ENCODE peak calls at places on chromosome 10, in six cellular contexts. F is neuronal stem cell, D is trophoblast cell, H is IMR-90, T is H9, G is H1. B is an unnamed sample.

GRCh38 chr10:131748831-131749766 is 151.7 kb upstream of the PPP2R2D start:
- DNase-seq in F (no peak), D (no peak), H (no peak), T (no peak), G (no peak), B (no peak)

GRCh38 chr10:101617102-101617823 is 29.1 kb downstream of the DPCD start:
- DNase-seq in F (no peak), D (no peak), H (no peak), T (no peak), G (no peak), B (no peak)

GRCh38 chr10:44517635-44518034 is 132.7 kb upstream of the CXCL12 start:
- DNase-seq in F (no peak), D (peak), H (no peak), T (peak), G (peak), B (no peak)

GRCh38 chr10:62379394-62379793 is 5.2 kb downstream of the ZNF365 start:
- DNase-seq in F (no peak), D (no peak), H (no peak), T (no peak), G (no peak), B (no peak)

GRCh38 chr10:60661627-60662026 is 116.7 kb upstream of the CDK1 start:
- DNase-seq in F (no peak), D (peak), H (peak), T (no peak), G (no peak), B (peak)

GRCh38 chr10:32061440-32061839 is 5.2 kb upstream of the KIF5B start:
- DNase-seq in F (no peak), D (no peak), H (no peak), T (no peak), G (no peak), B (no peak)

GRCh38 chr10:57579926-57580325 is 687.8 kb downstream of the IPMK start:
- DNase-seq in F (peak), D (peak), H (peak), T (peak), G (no peak), B (peak)

GRCh38 chr10:116082211-116082610 is 190.8 kb downstream of the GFRA1 start:
- DNase-seq in F (no peak), D (no peak), H (peak), T (no peak), G (no peak), B (no peak)

GRCh38 chr10:131933016-131933694 is 32.3 kb downstream of the PPP2R2D start:
- DNase-seq in F (no peak), D (no peak), H (no peak), T (no peak), G (no peak), B (no peak)

GRCh38 chr10:15780353-15781135 is 60.8 kb upstream of the ITGA8 start:
- DNase-seq in F (no peak), D (peak), H (peak), T (no peak), G (no peak), B (no peak)

GRCh38 chr10:18582803-18583202 is 68.6 kb downstream of the NSUN6 start:
- DNase-seq in F (no peak), D (no peak), H (peak), T (no peak), G (no peak), B (peak)

DNA sequence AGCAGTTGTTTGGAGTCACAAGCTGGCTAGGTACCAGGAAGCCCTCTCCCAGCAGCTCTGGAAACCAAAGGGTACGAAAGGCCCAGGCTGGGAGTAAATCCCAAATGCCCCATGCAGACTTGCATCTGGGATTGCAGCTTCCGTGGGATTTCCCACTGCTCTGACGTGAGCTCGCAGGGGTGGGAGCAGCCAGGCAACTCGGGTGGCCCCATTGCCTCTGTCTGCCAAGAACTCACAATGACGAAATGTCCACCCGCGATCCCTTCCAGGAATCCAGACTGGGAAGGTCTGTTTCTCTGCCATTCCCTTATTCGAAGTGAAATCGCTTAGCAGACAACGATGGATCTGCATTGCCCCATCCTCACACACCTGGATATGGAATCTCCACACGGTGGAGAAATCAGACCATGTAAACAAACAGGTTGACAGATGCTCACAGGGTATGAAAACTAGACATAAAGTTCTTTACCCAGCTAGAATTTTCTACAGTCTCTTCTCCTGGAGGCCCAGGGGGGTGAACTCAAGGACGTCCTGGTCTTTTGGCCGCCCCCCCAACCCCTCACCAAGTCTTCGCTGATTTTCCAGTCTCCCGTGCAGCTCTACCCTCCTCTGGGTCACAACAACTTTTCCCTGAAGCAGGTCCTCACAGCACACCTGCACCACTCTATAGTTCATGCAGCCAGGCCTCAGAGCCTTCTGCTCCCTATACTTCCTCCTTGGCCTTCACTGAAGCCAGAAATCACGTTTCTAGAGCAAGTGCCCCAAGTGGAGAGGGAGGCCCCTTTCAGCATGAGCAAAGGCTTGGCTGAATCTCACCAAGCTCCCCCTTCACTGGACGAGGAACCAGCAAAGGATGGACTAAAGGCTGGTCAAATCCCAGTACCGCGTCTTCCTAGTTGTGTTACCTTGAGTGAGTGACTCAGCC is 20.0 kb downstream of the SH3PXD2A start:
- DNase-seq in F (no peak), D (peak), H (peak), T (no peak), G (no peak), B (peak)
- H2AK5ac ChIP-seq in F (no peak), D (no peak), H (no peak), T (no peak), G (peak), B (no peak)

GRCh38 chr10:33136781-33137180 is 178.8 kb upstream of the ITGB1 start:
- DNase-seq in F (no peak), D (peak), H (peak), T (no peak), G (no peak), B (peak)
- H2AFZ ChIP-seq in F (no peak), D (no peak), H (no peak), T (no peak), G (no peak), B (no peak)

GRCh38 chr10:93280121-93280698 is 201.9 kb downstream of the MYOF start:
- DNase-seq in F (no peak), D (no peak), H (no peak), T (peak), G (peak), B (no peak)
- H2BK120ac ChIP-seq in F (no peak), D (no peak), H (no peak), T (no peak), G (peak), B (no peak)

GRCh38 chr10:29096303-29096824 is 192.5 kb upstream of the LYZL1 start:
- DNase-seq in F (no peak), D (no peak), H (no peak), T (no peak), G (no peak), B (no peak)
- H2AK5ac ChIP-seq in F (no peak), D (peak), H (no peak), T (no peak), G (no peak), B (no peak)

GRCh38 chr10:48465860-48466521 is 138.9 kb downstream of the ARHGAP22 start:
- DNase-seq in F (no peak), D (peak), H (no peak), T (peak), G (peak), B (no peak)
- H2AFZ ChIP-seq in F (no peak), D (peak), H (no peak), T (no peak), G (no peak), B (no peak)